ENCODE peak calls at places on chromosomes 3 and 15, in eight cellular contexts. E is amniotic epithelial cell; P is NCI-H345; Z is kidney; I is T-helper 9 cell; J is GM12864; C is stimulated activated effector memory CD8-positive, alpha-beta T cell treated with anti-CD3 and anti-CD28 coated beads, Interleukin-12 subunit alpha, Interleukin-12 subunit beta, amount 100 ng/mL, for 72 hours; U is iPS-NIHi11. H is an unnamed sample.

GRCh38 chr3:160641675-160642330 is 35.2 kb upstream of the ARL14 start:
- DNase-seq in E (peak; percentile 60), P (no peak), Z (no peak), I (no peak), J (no peak), C (no peak), U (no peak), H (no peak)

GRCh38 chr15:68608206-68608843 is 29.5 kb downstream of the CORO2B start:
- DNase-seq in E (peak; percentile 63), P (no peak), Z (peak; percentile 96), I (no peak), J (no peak), C (no peak), U (peak; percentile 62), H (no peak)

GRCh38 chr3:107562979-107563531 is 40.3 kb downstream of the BBX start:
- DNase-seq in E (peak; percentile 6), P (no peak), Z (no peak), I (no peak), J (no peak), C (no peak), U (no peak), H (no peak)

GRCh38 chr15:98754283-98755022 is 106.1 kb downstream of the IGF1R start:
- DNase-seq in E (peak; percentile 58), P (no peak), Z (no peak), I (no peak), J (no peak), C (no peak), U (no peak), H (peak; percentile 14)

GRCh38 chr15:61835476-61836106 is 224.7 kb downstream of the VPS13C start:
- DNase-seq in E (peak; percentile 20), P (peak; percentile 59), Z (no peak), I (peak; percentile 50), J (no peak), C (peak; percentile 56), U (peak; percentile 83), H (no peak)

GRCh38 chr3:43872301-43872700 is 181.6 kb downstream of the ABHD5 start:
- DNase-seq in E (peak; percentile 64), P (no peak), Z (no peak), I (no peak), J (no peak), C (no peak), U (no peak), H (no peak)

GRCh38 chr3:52054689-52055511 is 1.5 kb downstream of the DUSP7 start:
- DNase-seq in E (no peak), P (no peak), Z (no peak), I (peak; percentile 10), J (no peak), C (no peak), U (no peak), H (no peak)

GRCh38 chr3:129559565-129560079 is 16.6 kb downstream of the H1-8 start:
- DNase-seq in E (no peak), P (no peak), Z (no peak), I (no peak), J (no peak), C (no peak), U (no peak), H (no peak)

GRCh38 chr3:163785693-163786092 is 1292.6 kb downstream of the SI start:
- DNase-seq in E (peak; percentile 19), P (no peak), Z (no peak), I (no peak), J (no peak), C (no peak), U (peak; percentile 43), H (no peak)

GRCh38 chr3:37458162-37458895 is 283.9 kb upstream of the LRRFIP2 start:
- DNase-seq in E (no peak), P (no peak), Z (peak; percentile 81), I (no peak), J (no peak), C (no peak), U (no peak), H (no peak)

GRCh38 chr3:86815880-86816279 is 175.1 kb downstream of the VGLL3 start:
- DNase-seq in E (peak; percentile 80), P (no peak), Z (no peak), I (no peak), J (no peak), C (no peak), U (no peak), H (no peak)

GRCh38 chr15:100596792-100597191 is 5.2 kb downstream of the LINS1 start:
- DNase-seq in E (peak; percentile 72), P (no peak), Z (peak; percentile 68), I (peak; percentile 68), J (peak; percentile 76), C (peak; percentile 85), U (no peak), H (no peak)

GRCh38 chr3:49872801-49873281 is 3.1 kb upstream of the CAMKV start:
- DNase-seq in E (peak; percentile 2), P (no peak), Z (no peak), I (no peak), J (no peak), C (no peak), U (no peak), H (no peak)

GRCh38 chr3:179449621-179450020 is 1.6 kb downstream of the GNB4 start:
- DNase-seq in E (no peak), P (no peak), Z (no peak), I (no peak), J (no peak), C (no peak), U (no peak), H (no peak)

GRCh38 chr3:167716920-167717319 is 17.8 kb downstream of the PDCD10 start:
- DNase-seq in E (no peak), P (no peak), Z (no peak), I (no peak), J (no peak), C (no peak), U (no peak), H (no peak)

GRCh38 chr3:127486337-127486944 is 104.1 kb downstream of the TPRA1 start:
- DNase-seq in E (no peak), P (no peak), Z (no peak), I (no peak), J (no peak), C (no peak), U (no peak), H (no peak)

GRCh38 chr3:59374812-59375211 is 325.0 kb upstream of the CFAP20DC start:
- DNase-seq in E (no peak), P (no peak), Z (no peak), I (no peak), J (peak; percentile 89), C (no peak), U (peak; percentile 14), H (no peak)

GRCh38 chr3:119976214-119976613 is 118.0 kb downstream of the GSK3B start:
- DNase-seq in E (no peak), P (no peak), Z (no peak), I (no peak), J (no peak), C (no peak), U (no peak), H (no peak)

GRCh38 chr3:27494784-27495183 is 10.6 kb upstream of the SLC4A7 start:
- DNase-seq in E (no peak), P (no peak), Z (no peak), I (no peak), J (no peak), C (no peak), U (no peak), H (no peak)

GRCh38 chr3:190695225-190695624 is 167.3 kb downstream of the GMNC start:
- DNase-seq in E (no peak), P (no peak), Z (no peak), I (no peak), J (no peak), C (no peak), U (no peak), H (no peak)

GRCh38 chr3:99866167-99866810 is 48.6 kb downstream of the CMSS1 start:
- DNase-seq in E (peak; percentile 77), P (no peak), Z (no peak), I (no peak), J (no peak), C (no peak), U (no peak), H (no peak)

GRCh38 chr3:40504636-40505430 is 1.0 kb upstream of the ZNF620 start:
- DNase-seq in E (peak; percentile 99), P (no peak), Z (no peak), I (no peak), J (no peak), C (no peak), U (no peak), H (peak; percentile 99)

GRCh38 chr15:57462391-57462790 is 86.1 kb downstream of the CGNL1 start:
- DNase-seq in E (no peak), P (no peak), Z (no peak), I (no peak), J (no peak), C (no peak), U (no peak), H (no peak)

GRCh38 chr3:43062040-43062555 is 43.8 kb downstream of the POMGNT2 start:
- DNase-seq in E (no peak), P (no peak), Z (no peak), I (no peak), J (no peak), C (no peak), U (no peak), H (no peak)

GRCh38 chr15:45612790-45613415 is 21.9 kb upstream of the SQOR start:
- DNase-seq in E (peak; percentile 68), P (no peak), Z (no peak), I (no peak), J (no peak), C (no peak), U (no peak), H (no peak)

GRCh38 chr3:191330309-191330712 is at the start of gene UTS2B:
- DNase-seq in E (peak; percentile 88), P (no peak), Z (no peak), I (no peak), J (no peak), C (no peak), U (no peak), H (no peak)

GRCh38 chr15:92843819-92844218 is 56.3 kb upstream of the CHD2 start:
- DNase-seq in E (no peak), P (no peak), Z (no peak), I (no peak), J (no peak), C (no peak), U (no peak), H (no peak)

GRCh38 chr15:42547926-42548257 is 701 bp downstream of the LRRC57 start:
- DNase-seq in E (peak; percentile 54), P (no peak), Z (no peak), I (no peak), J (no peak), C (no peak), U (no peak), H (peak; percentile 2)

GRCh38 chr3:116188231-116188785 is 257.0 kb downstream of the LSAMP start:
- DNase-seq in E (no peak), P (no peak), Z (no peak), I (no peak), J (no peak), C (no peak), U (no peak), H (no peak)

GRCh38 chr15:99143655-99144610 is 39.1 kb downstream of the SYNM start:
- DNase-seq in E (peak; percentile 82), P (no peak), Z (no peak), I (no peak), J (no peak), C (no peak), U (no peak), H (no peak)

GRCh38 chr3:16467368-16467767 is 46.1 kb downstream of the RFTN1 start:
- DNase-seq in E (peak; percentile 50), P (no peak), Z (no peak), I (peak; percentile 16), J (peak; percentile 58), C (no peak), U (no peak), H (no peak)

GRCh38 chr3:9399746-9400145 is 2.3 kb downstream of the SETD5 start:
- DNase-seq in E (peak; percentile 92), P (peak; percentile 74), Z (peak; percentile 85), I (no peak), J (no peak), C (no peak), U (peak; percentile 47), H (peak; percentile 22)

GRCh38 chr3:196684548-196685407 is 27.3 kb downstream of the CEP19 start:
- DNase-seq in E (peak; percentile 45), P (peak; percentile 76), Z (peak; percentile 59), I (peak; percentile 48), J (peak; percentile 91), C (peak; percentile 53), U (peak; percentile 69), H (peak; percentile 20)

GRCh38 chr3:156642750-156643728 is 31.4 kb upstream of the TIPARP start:
- DNase-seq in E (peak; percentile 70), P (no peak), Z (no peak), I (no peak), J (no peak), C (no peak), U (no peak), H (no peak)